ENCODE peak calls at places on chromosomes 2 and 18, in ten cellular contexts. S is anterior cingulate cortex; I is stimulated activated CD4-positive, alpha-beta T cell treated with anti-CD3 and anti-CD28 coated beads, Interleukin-2, amount 100 ng/mL, for 48 hours; Q is COLO829; Z is tibial artery; G is NCI-H446 treated with DMSO at 0.1 percent for 48 hours; W is globus pallidus; H is GM03348; F is pancreas; A is NCI-H2029. P is an unnamed sample.

GRCh38 chr2:74814102-74814501 is 19.8 kb upstream of the HK2 start:
- DNase-seq in S (no peak), I (no peak), Z (no peak), F (no peak), A (no peak), H (no peak), W (no peak), Q (no peak), G (no peak), P (no peak)

GRCh38 chr2:121297217-121297830 is 12.3 kb upstream of the TFCP2L1 start:
- DNase-seq in F (no peak), H (peak; percentile 69), Z (no peak), I (no peak), S (no peak), Q (peak; percentile 39), A (peak; percentile 12), W (peak; percentile 36), G (no peak), P (peak; percentile 26)

GRCh38 chr2:86035883-86036789 is 69.5 kb downstream of the POLR1A start:
- DNase-seq in H (peak; percentile 92), A (peak; percentile 63), S (no peak), Q (peak; percentile 81), G (peak; percentile 90), I (peak; percentile 42), F (peak; percentile 89), W (peak; percentile 81), Z (peak; percentile 81), P (peak; percentile 39)

GRCh38 chr2:36541891-36542595 is 55.9 kb downstream of the FEZ2 start:
- DNase-seq in G (no peak), A (no peak), S (no peak), F (no peak), Q (no peak), I (no peak), W (no peak), Z (no peak), H (no peak), P (no peak)

GRCh38 chr18:22370414-22370813 is 47.3 kb downstream of the CTAGE1 start:
- DNase-seq in I (no peak), F (no peak), H (no peak), Q (no peak), G (no peak), A (no peak), Z (no peak), S (no peak), W (no peak), P (no peak)

GRCh38 chr2:169684135-169684565 is 10.1 kb downstream of the CFAP210 start:
- DNase-seq in A (no peak), S (no peak), Q (no peak), I (no peak), G (no peak), H (no peak), W (no peak), Z (no peak), F (no peak), P (no peak)

GRCh38 chr2:13682878-13683277 is 949.6 kb upstream of the LRATD1 start:
- DNase-seq in F (no peak), W (no peak), H (no peak), Q (no peak), S (no peak), I (no peak), Z (no peak), A (no peak), G (no peak), P (no peak)

GRCh38 chr18:27717816-27718215 is 459.1 kb downstream of the CDH2 start:
- DNase-seq in H (no peak), Q (no peak), S (no peak), W (no peak), I (no peak), A (no peak), G (no peak), Z (no peak), F (no peak), P (no peak)

GRCh38 chr2:118878531-118879149 is 31.2 kb upstream of the EN1 start:
- DNase-seq in Z (no peak), F (no peak), A (no peak), H (no peak), S (no peak), G (no peak), Q (no peak), I (no peak), W (no peak), P (no peak)

GRCh38 chr18:27599202-27599829 is 414.2 kb upstream of the CHST9 start:
- DNase-seq in F (peak; percentile 9), A (no peak), Z (no peak), H (peak; percentile 63), Q (peak; percentile 43), G (no peak), I (peak; percentile 27), S (no peak), W (peak; percentile 39), P (peak; percentile 40)

GRCh38 chr2:20231632-20232031 is 6.7 kb upstream of the SDC1 start:
- DNase-seq in W (no peak), Q (no peak), H (no peak), I (no peak), Z (peak; percentile 43), F (no peak), G (no peak), A (peak; percentile 89), S (no peak), P (no peak)

GRCh38 chr18:55634545-55634944 is 46.6 kb upstream of the TCF4 start:
- DNase-seq in H (peak; percentile 56), A (no peak), Z (no peak), S (no peak), F (no peak), W (no peak), Q (no peak), I (no peak), G (no peak), P (no peak)

GRCh38 chr2:38279201-38279600 is 97.9 kb downstream of the ATL2 start:
- DNase-seq in A (no peak), G (no peak), Q (no peak), Z (no peak), W (no peak), F (no peak), S (no peak), H (no peak), I (no peak), P (no peak)

GRCh38 chr2:26986576-26986975 is 16.1 kb downstream of the MAPRE3 start:
- DNase-seq in S (no peak), Q (no peak), Z (no peak), F (no peak), A (no peak), W (no peak), G (no peak), I (no peak), H (no peak), P (no peak)

GRCh38 chr18:54149078-54149697 is 75.3 kb downstream of the MBD2 start:
- DNase-seq in S (no peak), Z (no peak), H (peak; percentile 87), W (no peak), Q (peak; percentile 91), G (no peak), I (peak; percentile 31), A (no peak), F (no peak), P (no peak)

GRCh38 chr2:224887159-224887558 is 155.1 kb downstream of the DOCK10 start:
- DNase-seq in H (peak; percentile 56), A (no peak), W (no peak), S (no peak), Z (no peak), Q (no peak), I (no peak), F (no peak), G (no peak), P (no peak)

GRCh38 chr2:144832048-144832447 is 312.1 kb upstream of the ZEB2 start:
- DNase-seq in W (no peak), A (no peak), Q (no peak), F (no peak), I (no peak), S (no peak), Z (no peak), G (no peak), H (no peak), P (no peak)

GRCh38 chr2:239883326-239884050 is 141.7 kb downstream of the NDUFA10 start:
- DNase-seq in I (no peak), S (no peak), A (no peak), Q (no peak), G (no peak), H (no peak), W (no peak), Z (peak; percentile 52), F (no peak), P (no peak)

GRCh38 chr2:23614701-23615100 is 229.7 kb downstream of the KLHL29 start:
- DNase-seq in G (no peak), S (no peak), F (no peak), Q (no peak), I (no peak), H (no peak), A (no peak), Z (no peak), W (no peak), P (no peak)

GRCh38 chr2:109136542-109136941 is 7.5 kb downstream of the SH3RF3 start:
- DNase-seq in F (no peak), S (no peak), W (no peak), A (no peak), Z (no peak), H (no peak), Q (no peak), G (no peak), I (no peak), P (no peak)

GRCh38 chr18:8706981-8707940 is 1.9 kb downstream of the MTCL1 start:
- DNase-seq in H (peak; percentile 70), I (no peak), S (no peak), Q (no peak), F (peak; percentile 51), W (no peak), G (peak; percentile 63), A (no peak), Z (peak; percentile 67), P (peak; percentile 81)

GRCh38 chr2:68469935-68470334 is 2.5 kb downstream of the APLF start:
- DNase-seq in G (no peak), W (no peak), H (no peak), S (no peak), F (no peak), Z (no peak), Q (no peak), A (no peak), I (no peak), P (no peak)

GRCh38 chr2:98473995-98474780 is 29.5 kb downstream of the INPP4A start:
- DNase-seq in S (no peak), F (no peak), Q (no peak), I (no peak), Z (no peak), A (peak; percentile 39), G (no peak), W (no peak), H (no peak), P (no peak)

GRCh38 chr2:239600194-239600593 is 199.4 kb upstream of the HDAC4 start:
- DNase-seq in A (no peak), G (no peak), F (no peak), I (no peak), S (no peak), Q (no peak), W (no peak), Z (peak; percentile 53), H (no peak), P (no peak)

GRCh38 chr2:99403084-99403483 is 65.9 kb downstream of the EIF5B start:
- DNase-seq in S (no peak), Z (no peak), Q (no peak), W (no peak), H (peak; percentile 11), F (no peak), G (no peak), A (no peak), I (no peak), P (no peak)

GRCh38 chr2:2178921-2179320 is 152.2 kb downstream of the MYT1L start:
- DNase-seq in H (no peak), S (no peak), A (no peak), W (no peak), Z (no peak), F (no peak), G (no peak), Q (no peak), I (no peak), P (no peak)

GRCh38 chr2:145777297-145777696 is 1257.4 kb upstream of the ZEB2 start:
- DNase-seq in W (no peak), G (no peak), H (no peak), I (no peak), Z (no peak), Q (no peak), A (no peak), S (no peak), F (no peak), P (no peak)

GRCh38 chr2:86480105-86480504 is 38.9 kb downstream of the KDM3A start:
- DNase-seq in Q (no peak), W (peak; percentile 58), A (peak; percentile 5), I (no peak), S (peak; percentile 19), Z (no peak), H (peak; percentile 41), F (no peak), G (no peak), P (peak; percentile 20)